ENCODE peak calls at places on chromosomes 16 and 17, in seven cellular contexts. One of them, this sample, is unnamed.

GRCh38 chr16:49837673-49838360 is 18.1 kb downstream of the ZNF423 start:
- DNase-seq in HFF-Myc: no peak
- DNase-seq in NCI-H1436 treated with DMSO at 0.1 percent for 48 hours: no peak
- DNase-seq in ureter: no peak
- DNase-seq in activated T-cell treated with anti-CD3 and anti-CD28 coated beads, Interleukin-2, amount 50 U/mL, for 72 hours: no peak
- DNase-seq in fibroblast of mammary gland: no peak
- DNase-seq in LHCN-M2: no peak
- DNase-seq in this sample: no peak

GRCh38 chr16:81585785-81586184 is 141.2 kb downstream of the CMIP start:
- DNase-seq in HFF-Myc: no peak
- DNase-seq in NCI-H1436 treated with DMSO at 0.1 percent for 48 hours: no peak
- DNase-seq in ureter: no peak
- DNase-seq in activated T-cell treated with anti-CD3 and anti-CD28 coated beads, Interleukin-2, amount 50 U/mL, for 72 hours: no peak
- DNase-seq in fibroblast of mammary gland: no peak
- DNase-seq in LHCN-M2: no peak
- DNase-seq in this sample: peak; percentile 8

GRCh38 chr17:55348749-55349354 is 72.8 kb downstream of the MMD start:
- DNase-seq in HFF-Myc: no peak
- DNase-seq in NCI-H1436 treated with DMSO at 0.1 percent for 48 hours: no peak
- DNase-seq in ureter: peak; percentile 54
- DNase-seq in activated T-cell treated with anti-CD3 and anti-CD28 coated beads, Interleukin-2, amount 50 U/mL, for 72 hours: peak; percentile 61
- DNase-seq in fibroblast of mammary gland: peak; percentile 45
- DNase-seq in LHCN-M2: peak; percentile 38
- DNase-seq in this sample: peak; percentile 68

GRCh38 chr17:76199466-76199865 is 40.8 kb downstream of the RNF157 start:
- DNase-seq in HFF-Myc: no peak
- DNase-seq in NCI-H1436 treated with DMSO at 0.1 percent for 48 hours: no peak
- DNase-seq in ureter: no peak
- DNase-seq in activated T-cell treated with anti-CD3 and anti-CD28 coated beads, Interleukin-2, amount 50 U/mL, for 72 hours: peak; percentile 66
- DNase-seq in fibroblast of mammary gland: no peak
- DNase-seq in LHCN-M2: peak; percentile 29
- DNase-seq in this sample: no peak

GRCh38 chr16:920722-921121 is 50.1 kb downstream of the LMF1 start:
- DNase-seq in HFF-Myc: no peak
- DNase-seq in NCI-H1436 treated with DMSO at 0.1 percent for 48 hours: no peak
- DNase-seq in ureter: no peak
- DNase-seq in activated T-cell treated with anti-CD3 and anti-CD28 coated beads, Interleukin-2, amount 50 U/mL, for 72 hours: no peak
- DNase-seq in fibroblast of mammary gland: peak; percentile 2
- DNase-seq in LHCN-M2: peak; percentile 32
- DNase-seq in this sample: peak; percentile 23

GRCh38 chr17:40028595-40028994 is 13.4 kb downstream of the CSF3 start:
- DNase-seq in HFF-Myc: no peak
- DNase-seq in NCI-H1436 treated with DMSO at 0.1 percent for 48 hours: no peak
- DNase-seq in ureter: no peak
- DNase-seq in activated T-cell treated with anti-CD3 and anti-CD28 coated beads, Interleukin-2, amount 50 U/mL, for 72 hours: no peak
- DNase-seq in fibroblast of mammary gland: no peak
- DNase-seq in LHCN-M2: no peak
- DNase-seq in this sample: no peak

GRCh38 chr16:4317471-4318170 is 1.8 kb downstream of the GLIS2 start:
- DNase-seq in HFF-Myc: no peak
- DNase-seq in NCI-H1436 treated with DMSO at 0.1 percent for 48 hours: no peak
- DNase-seq in ureter: peak; percentile 54
- DNase-seq in activated T-cell treated with anti-CD3 and anti-CD28 coated beads, Interleukin-2, amount 50 U/mL, for 72 hours: no peak
- DNase-seq in fibroblast of mammary gland: no peak
- DNase-seq in LHCN-M2: peak; percentile 34
- DNase-seq in this sample: peak; percentile 52

GRCh38 chr17:43545383-43545632 is 832 bp downstream of the ETV4 start:
- DNase-seq in HFF-Myc: no peak
- DNase-seq in NCI-H1436 treated with DMSO at 0.1 percent for 48 hours: no peak
- DNase-seq in ureter: no peak
- DNase-seq in activated T-cell treated with anti-CD3 and anti-CD28 coated beads, Interleukin-2, amount 50 U/mL, for 72 hours: no peak
- DNase-seq in fibroblast of mammary gland: no peak
- DNase-seq in LHCN-M2: peak; percentile 27
- DNase-seq in this sample: no peak

This sample was measured in cardiac fibroblast.